ENCODE peak calls at places on chromosomes 12 and 14, in ten cellular contexts. U is kidney glomerular epithelial cell, X is posterior cingulate gyrus, F is NCI-H1092 treated with DMSO at 0.1 percent for 48 hours, Q is NCI-H2081, S is hypothalamus, E is hippocampal formation, J is H54, R is anterior cingulate cortex, V is GM10248. I is an unnamed sample.

GRCh38 chr12:57011438-57012424 is 4.6 kb downstream of the TAC3 start:
- DNase-seq in J (no peak), E (no peak), U (no peak), Q (no peak), V (peak), X (no peak), R (no peak), F (no peak), S (no peak), I (no peak)

GRCh38 chr14:73237786-73238261 is 518 bp downstream of the PAPLN start:
- DNase-seq in S (no peak), X (no peak), Q (no peak), E (no peak), V (peak), J (peak), R (no peak), U (no peak), F (no peak), I (no peak)

GRCh38 chr12:94597268-94597667 is 53.1 kb downstream of the TMCC3 start:
- DNase-seq in J (no peak), U (no peak), R (no peak), E (no peak), S (no peak), F (no peak), V (no peak), Q (no peak), X (no peak), I (no peak)

GRCh38 chr12:473863-474577 is 14.3 kb downstream of the B4GALNT3 start:
- DNase-seq in V (no peak), E (no peak), U (no peak), R (no peak), F (no peak), S (no peak), X (no peak), J (no peak), Q (no peak), I (no peak)

GRCh38 chr14:102516531-102517411 is 7.2 kb upstream of the ANKRD9 start:
- DNase-seq in X (peak), U (no peak), R (no peak), V (peak), F (peak), Q (no peak), J (peak), S (no peak), E (no peak), I (no peak)

GRCh38 chr14:50335389-50335788 is 23.3 kb downstream of the DMAC2L start:
- DNase-seq in R (peak), J (no peak), V (no peak), E (peak), Q (peak), U (peak), F (peak), S (peak), X (peak), I (peak)

GRCh38 chr12:120061815-120062214 is 54.7 kb downstream of the RAB35 start:
- DNase-seq in E (no peak), U (no peak), R (no peak), Q (no peak), J (no peak), V (no peak), S (no peak), X (no peak), F (no peak), I (no peak)

GRCh38 chr12:7929069-7929792 is 6.8 kb downstream of the SLC2A3 start:
- DNase-seq in U (no peak), J (no peak), V (no peak), S (no peak), X (no peak), Q (no peak), R (no peak), E (no peak), F (peak), I (no peak)

GRCh38 chr14:100904307-100905019 is 941 bp upstream of the RTL1 start:
- DNase-seq in X (no peak), V (no peak), R (no peak), Q (no peak), J (no peak), F (no peak), S (no peak), U (no peak), E (no peak), I (peak)

I was measured in NCI-H2107.